ENCODE peak calls at places on chromosomes 3 and 15, in four cellular contexts. J is HTR-8/SVneo, C is NCI-H1417, H is coronary artery. S is an unnamed sample.

GRCh38 chr15:37133619-37134018 is 33.3 kb upstream of the MEIS2 start:
- DNase-seq in H (no peak), J (no peak), C (peak), S (no peak)

GRCh38 chr3:125383744-125384143 is 8.6 kb upstream of the ZNF148 start:
- DNase-seq in H (no peak), J (no peak), C (no peak), S (no peak)

GRCh38 chr15:68346986-68347385 is 69.4 kb downstream of the FEM1B start:
- DNase-seq in H (no peak), J (no peak), C (no peak), S (no peak)

GRCh38 chr3:128066111-128066510 is 13.9 kb downstream of the SEC61A1 start:
- DNase-seq in J (no peak), H (no peak), C (no peak), S (no peak)

GRCh38 chr3:42710323-42711021 is 7.9 kb upstream of the HHATL start:
- DNase-seq in C (no peak), H (peak), J (no peak), S (peak)

GRCh38 chr3:25043181-25043580 is 384.9 kb upstream of the RARB start:
- DNase-seq in H (no peak), J (no peak), C (no peak), S (no peak)

GRCh38 chr15:51229907-51230328 is 108.5 kb downstream of the CYP19A1 start:
- DNase-seq in H (no peak), C (peak), J (no peak), S (no peak)

GRCh38 chr3:37453393-37454391 is 279.3 kb upstream of the LRRFIP2 start:
- DNase-seq in H (peak), J (no peak), C (no peak), S (no peak)

GRCh38 chr3:155753038-155753647 is 8.3 kb upstream of the PLCH1 start:
- DNase-seq in H (no peak), C (no peak), J (peak), S (no peak)

GRCh38 chr3:133820129-133820528 is 14.5 kb downstream of the SRPRB start:
- DNase-seq in C (no peak), H (no peak), J (no peak), S (no peak)

GRCh38 chr15:43329222-43329959 is 982 bp downstream of the LCMT2 start:
- DNase-seq in H (peak), C (peak), J (no peak), S (no peak)

GRCh38 chr3:112681822-112682325 is 40.9 kb upstream of the CCDC80 start:
- DNase-seq in H (no peak), J (peak), C (no peak), S (no peak)

GRCh38 chr3:124565013-124565412 is 165.2 kb upstream of the UMPS start:
- DNase-seq in C (peak), H (no peak), J (peak), S (peak)

GRCh38 chr3:31436830-31437229 is 95.9 kb upstream of the STT3B start:
- DNase-seq in J (no peak), H (no peak), C (no peak), S (no peak)

GRCh38 chr15:60691508-60692047 is 212.6 kb upstream of the ICE2 start:
- DNase-seq in J (no peak), C (no peak), H (no peak), S (no peak)

GRCh38 chr15:90451215-90451850 is 63.3 kb downstream of the IQGAP1 start:
- DNase-seq in J (peak), H (no peak), C (no peak), S (no peak)

GRCh38 chr3:25151497-25151896 is 276.6 kb upstream of the RARB start:
- DNase-seq in C (no peak), J (no peak), H (no peak), S (no peak)

GRCh38 chr15:28986108-28986507 is 100.3 kb downstream of the APBA2 start:
- DNase-seq in H (no peak), C (no peak), J (no peak), S (peak)

GRCh38 chr15:50321680-50322079 is 33.3 kb downstream of the GABPB1 start:
- DNase-seq in H (no peak), J (no peak), C (no peak), S (no peak)

GRCh38 chr3:47414161-47414564 is 33.3 kb downstream of the PTPN23 start:
- DNase-seq in H (no peak), C (no peak), J (no peak), S (no peak)

GRCh38 chr3:270688-271087 is 74.1 kb downstream of the CHL1 start:
- DNase-seq in C (no peak), J (no peak), H (no peak), S (no peak)

GRCh38 chr3:136811701-136812100 is 7.2 kb upstream of the SLC35G2 start:
- DNase-seq in C (no peak), J (no peak), H (no peak), S (no peak)

GRCh38 chr15:52653451-52653964 is 25.7 kb downstream of the ATOSA start:
- DNase-seq in H (no peak), J (peak), C (no peak), S (no peak)

GRCh38 chr3:18351823-18352744 is 73.1 kb downstream of the SATB1 start:
- DNase-seq in J (no peak), H (no peak), C (peak), S (no peak)

GRCh38 chr15:86489992-86490391 is 410.3 kb downstream of the AGBL1 start:
- DNase-seq in C (no peak), J (no peak), H (no peak), S (no peak)

GRCh38 chr3:5389057-5389456 is 201.6 kb downstream of the EDEM1 start:
- DNase-seq in J (no peak), C (no peak), H (no peak), S (no peak)

GRCh38 chr3:169244119-169244864 is 419.2 kb downstream of the MECOM start:
- DNase-seq in H (no peak), J (no peak), C (peak), S (no peak)

GRCh38 chr15:90598053-90598577 is 68.4 kb downstream of the CRTC3 start:
- DNase-seq in J (no peak), H (no peak), C (no peak), S (no peak)

GRCh38 chr3:19702416-19703078 is 231.5 kb downstream of the EFHB start:
- DNase-seq in H (no peak), C (no peak), J (no peak), S (peak)

GRCh38 chr3:17420668-17421067 is 321.8 kb downstream of the TBC1D5 start:
- DNase-seq in C (peak), J (no peak), H (no peak), S (no peak)

GRCh38 chr3:31701286-31701685 is 168.6 kb downstream of the STT3B start:
- DNase-seq in C (no peak), J (no peak), H (peak), S (no peak)

GRCh38 chr3:107825556-107825955 is 265.3 kb downstream of the CD47 start:
- DNase-seq in J (no peak), H (no peak), C (no peak), S (no peak)

GRCh38 chr3:157127831-157128767 is 31.8 kb downstream of the CCNL1 start:
- DNase-seq in H (peak), J (peak), C (no peak), S (no peak)

GRCh38 chr15:72155021-72155621 is 36.9 kb downstream of the SENP8 start:
- DNase-seq in C (peak), J (peak), H (no peak), S (no peak)

GRCh38 chr3:21290557-21290956 is 460.5 kb downstream of the ZNF385D start:
- DNase-seq in C (no peak), H (no peak), J (no peak), S (no peak)

GRCh38 chr3:40179016-40179415 is 130.5 kb upstream of the EIF1B start:
- DNase-seq in J (peak), C (peak), H (no peak), S (peak)

GRCh38 chr3:53725308-53725995 is 120.8 kb downstream of the CHDH start:
- DNase-seq in H (no peak), J (no peak), C (no peak), S (no peak)

GRCh38 chr3:4689021-4689420 is 195.9 kb downstream of the ITPR1 start:
- DNase-seq in J (no peak), H (no peak), C (no peak), S (no peak)

GRCh38 chr3:11162401-11163345 is 8.4 kb downstream of the HRH1 start:
- DNase-seq in C (no peak), H (no peak), J (no peak), S (no peak)

GRCh38 chr3:170605490-170605889 is 19.6 kb upstream of the SLC7A14 start:
- DNase-seq in J (no peak), H (no peak), C (no peak), S (no peak)